ENCODE peak calls at places on chromosomes 5 and 9, in five cellular contexts. Q is NCI-H1417; Z is activated CD4-positive, alpha-beta T cell treated with anti-CD3 and anti-CD28 coated beads, Interleukin-2, amount 50 U/mL, for 1 hour; N is GM12865; X is KBM-7. M is an unnamed sample.

GRCh38 chr5:66494437-66494836 is 101.8 kb upstream of the MAST4 start:
- DNase-seq in Q (no peak), X (peak), N (no peak), Z (no peak), M (no peak)

GRCh38 chr9:91856419-91856818 is 93.6 kb downstream of the ROR2 start:
- DNase-seq in Z (no peak), N (no peak), Q (no peak), X (no peak), M (no peak)

GRCh38 chr5:26940981-26941380 is 97.4 kb downstream of the CDH9 start:
- DNase-seq in N (no peak), Z (no peak), X (no peak), Q (peak), M (no peak)

GRCh38 chr5:2185646-2186471 is 303.1 kb upstream of the IRX4 start:
- DNase-seq in Q (no peak), Z (no peak), X (no peak), N (no peak), M (no peak)

GRCh38 chr5:178673801-178674200 is 47.0 kb upstream of the CLK4 start:
- DNase-seq in X (no peak), Q (peak), N (no peak), Z (no peak), M (no peak)

GRCh38 chr5:55691265-55692105 is 20.6 kb downstream of the SLC38A9 start:
- DNase-seq in Z (no peak), Q (peak), N (peak), X (peak), M (no peak)

GRCh38 chr9:98256632-98257218 is 1.3 kb upstream of the TBC1D2 start:
- DNase-seq in X (peak), N (no peak), Q (peak), Z (peak), M (no peak)

GRCh38 chr9:89448821-89449220 is 49.1 kb downstream of the SEMA4D start:
- DNase-seq in N (no peak), X (no peak), Z (no peak), Q (no peak), M (no peak)

GRCh38 chr5:124162782-124163532 is 583.5 kb downstream of the ZNF608 start:
- DNase-seq in X (peak), N (peak), Z (no peak), Q (peak), M (peak)

GRCh38 chr5:178234753-178235599 is 2.4 kb upstream of the PHYKPL start:
- DNase-seq in N (peak), Z (peak), Q (peak), X (peak), M (no peak)

GRCh38 chr5:143019157-143019556 is 249.0 kb downstream of the ARHGAP26 start:
- DNase-seq in Q (no peak), N (peak), X (peak), Z (no peak), M (no peak)